ENCODE peak calls at places on chromosomes 11 and 22, in nine cellular contexts. U is IMR-90; H is activated B cell treated with CpG ODN at 0.5 μM for 24 hours; N is T-helper 17 cell; L is endothelial cell; D is occipital lobe; E is activated CD4-positive, alpha-beta T cell treated with anti-CD3 and anti-CD28 coated beads, Interleukin-2, amount 50 U/mL, for 48 hours; F is tibial artery; J is amniotic stem cell. V is an unnamed sample.

GRCh38 chr11:75140269-75141138 is 10.4 kb upstream of the SLCO2B1 start:
- DNase-seq in F (peak; percentile 70), E (peak; percentile 84), J (no peak), D (no peak), U (peak; percentile 11), H (peak; percentile 61), L (peak; percentile 78), N (peak; percentile 68), V (no peak)

GRCh38 chr11:93330446-93330984 is at the start of gene DEUP1:
- DNase-seq in J (no peak), N (no peak), L (peak; percentile 65), E (peak; percentile 19), U (no peak), H (no peak), D (no peak), F (peak; percentile 64), V (no peak)

GRCh38 chr11:36594316-36594989 is at the start of gene IFTAP:
- DNase-seq in H (no peak), F (peak; percentile 69), U (peak; percentile 92), D (peak; percentile 75), E (peak; percentile 43), J (peak; percentile 69), L (peak; percentile 45), N (no peak), V (peak; percentile 85)

GRCh38 chr11:118988280-118988679 is 9.7 kb upstream of the CENATAC start:
- DNase-seq in D (no peak), L (no peak), J (no peak), E (no peak), H (no peak), F (no peak), U (no peak), N (no peak), V (no peak)

GRCh38 chr22:49142281-49142680 is 685.4 kb downstream of the BRD1 start:
- DNase-seq in L (no peak), F (no peak), E (no peak), D (no peak), J (no peak), N (no peak), H (no peak), U (no peak), V (no peak)

GRCh38 chr11:118163494-118163893 is 10.9 kb upstream of the SCN4B start:
- DNase-seq in J (no peak), F (no peak), L (no peak), U (no peak), D (no peak), N (no peak), E (no peak), H (no peak), V (no peak)

GRCh38 chr11:99418927-99419707 is 398.4 kb downstream of the CNTN5 start:
- DNase-seq in H (no peak), E (no peak), N (no peak), J (no peak), D (no peak), L (no peak), F (no peak), U (no peak), V (no peak)

GRCh38 chr22:37741312-37741795 is 44.5 kb downstream of the TRIOBP start:
- DNase-seq in F (peak; percentile 91), D (no peak), E (no peak), N (no peak), J (peak; percentile 38), H (no peak), L (no peak), U (peak; percentile 98), V (peak; percentile 98)

GRCh38 chr11:69721745-69722144 is 17.9 kb upstream of the FGF19 start:
- DNase-seq in H (no peak), E (no peak), J (no peak), F (no peak), U (no peak), L (no peak), N (no peak), D (no peak), V (no peak)

GRCh38 chr11:69352181-69352580 is 58.2 kb downstream of the MYEOV start:
- DNase-seq in H (no peak), J (no peak), U (no peak), N (no peak), F (no peak), D (no peak), E (no peak), L (no peak), V (no peak)

GRCh38 chr11:113296447-113297205 is 17.8 kb upstream of the TTC12 start:
- DNase-seq in D (no peak), F (no peak), U (no peak), L (no peak), H (no peak), E (no peak), N (no peak), J (no peak), V (no peak)

GRCh38 chr11:267491-267994 is 10.7 kb upstream of the NLRP6 start:
- DNase-seq in L (no peak), H (peak; percentile 58), N (peak; percentile 49), J (no peak), F (peak; percentile 74), E (peak; percentile 67), U (no peak), D (no peak), V (no peak)

GRCh38 chr22:46010951-46011626 is 34.1 kb upstream of the WNT7B start:
- DNase-seq in U (no peak), H (no peak), N (no peak), E (no peak), F (peak; percentile 60), L (no peak), D (no peak), J (no peak), V (no peak)